ENCODE peak calls at places on chromosomes 4 and X, in four cellular contexts. One of them, this sample, is unnamed.

GRCh38 chr4:18021470-18021719 is 160 bp downstream of the LCORL start:
- DNase-seq in A673: no peak
- DNase-seq in Caco-2: no peak
- DNase-seq in mucosa of descending colon: no peak
- DNase-seq in this sample: no peak

GRCh38 chr4:188270273-188271069 is 131.2 kb downstream of the TRIML1 start:
- DNase-seq in Caco-2: no peak
- DNase-seq in A673: no peak
- DNase-seq in mucosa of descending colon: no peak
- DNase-seq in this sample: no peak

GRCh38 chrX:8306296-8306975 is 135.4 kb upstream of the VCX2 start:
- DNase-seq in Caco-2: no peak
- DNase-seq in mucosa of descending colon: no peak
- DNase-seq in A673: no peak
- DNase-seq in this sample: no peak

GRCh38 chr4:3202836-3203820 is 45.8 kb upstream of the MSANTD1 start:
- DNase-seq in mucosa of descending colon: no peak
- DNase-seq in A673: no peak
- DNase-seq in Caco-2: no peak
- DNase-seq in this sample: no peak

GRCh38 chrX:101462892-101463291 is 22.4 kb upstream of the ARMCX4 start:
- DNase-seq in Caco-2: peak
- DNase-seq in A673: peak
- DNase-seq in mucosa of descending colon: no peak
- DNase-seq in this sample: no peak

GRCh38 chr4:13903061-13903460 is 275.5 kb upstream of the BOD1L1 start:
- DNase-seq in A673: no peak
- DNase-seq in mucosa of descending colon: no peak
- DNase-seq in Caco-2: no peak
- DNase-seq in this sample: no peak

GRCh38 chr4:113575391-113575790 is 186.1 kb downstream of the CAMK2D start:
- DNase-seq in mucosa of descending colon: no peak
- DNase-seq in A673: no peak
- DNase-seq in Caco-2: no peak
- DNase-seq in this sample: no peak

GRCh38 chrX:13659057-13659456 is 6.1 kb downstream of the TCEANC start:
- DNase-seq in A673: no peak
- DNase-seq in Caco-2: no peak
- DNase-seq in mucosa of descending colon: no peak
- DNase-seq in this sample: no peak

GRCh38 chr4:57109847-57110634 is at the start of gene IGFBP7:
- DNase-seq in Caco-2: peak
- DNase-seq in A673: no peak
- DNase-seq in mucosa of descending colon: peak
- DNase-seq in this sample: no peak

GRCh38 chrX:17692709-17693346 is 44.5 kb upstream of the SCML1 start:
- DNase-seq in A673: peak
- DNase-seq in mucosa of descending colon: no peak
- DNase-seq in Caco-2: no peak
- DNase-seq in this sample: no peak

GRCh38 chrX:24241822-24242648 is 71.8 kb downstream of the SUPT20HL2 start:
- DNase-seq in Caco-2: peak
- DNase-seq in A673: peak
- DNase-seq in mucosa of descending colon: no peak
- DNase-seq in this sample: no peak

GRCh38 chr4:47032405-47033106 is 1.2 kb downstream of the GABRB1 start:
- DNase-seq in mucosa of descending colon: peak
- DNase-seq in A673: peak
- DNase-seq in Caco-2: peak
- DNase-seq in this sample: no peak

GRCh38 chr4:76214269-76214628 is 625 bp upstream of the SCARB2 start:
- DNase-seq in mucosa of descending colon: no peak
- DNase-seq in Caco-2: peak
- DNase-seq in A673: no peak
- DNase-seq in this sample: no peak

GRCh38 chrX:8025705-8026104 is 98.5 kb upstream of the PNPLA4 start:
- DNase-seq in A673: no peak
- DNase-seq in Caco-2: no peak
- DNase-seq in mucosa of descending colon: no peak
- DNase-seq in this sample: no peak

GRCh38 chr4:8819019-8819418 is 52.6 kb downstream of the HMX1 start:
- DNase-seq in mucosa of descending colon: no peak
- DNase-seq in Caco-2: no peak
- DNase-seq in A673: no peak
- DNase-seq in this sample: no peak

GRCh38 chr4:47383829-47384427 is 79.6 kb downstream of the COMMD8 start:
- DNase-seq in A673: peak
- DNase-seq in Caco-2: peak
- DNase-seq in mucosa of descending colon: no peak
- DNase-seq in this sample: no peak

GRCh38 chr4:150717952-150718351 is 136.0 kb downstream of the MAB21L2 start:
- DNase-seq in Caco-2: no peak
- DNase-seq in mucosa of descending colon: no peak
- DNase-seq in A673: no peak
- DNase-seq in this sample: no peak

GRCh38 chr4:150725957-150726523 is 144.1 kb downstream of the MAB21L2 start:
- DNase-seq in A673: no peak
- DNase-seq in mucosa of descending colon: no peak
- DNase-seq in Caco-2: no peak
- DNase-seq in this sample: no peak

GRCh38 chr4:150723727-150724411 is 141.9 kb downstream of the MAB21L2 start:
- DNase-seq in A673: no peak
- DNase-seq in mucosa of descending colon: peak
- DNase-seq in Caco-2: no peak
- DNase-seq in this sample: no peak

GRCh38 chr4:150720973-150721518 is 139.1 kb downstream of the MAB21L2 start:
- DNase-seq in Caco-2: no peak
- DNase-seq in A673: no peak
- DNase-seq in mucosa of descending colon: no peak
- DNase-seq in this sample: no peak

DNA sequence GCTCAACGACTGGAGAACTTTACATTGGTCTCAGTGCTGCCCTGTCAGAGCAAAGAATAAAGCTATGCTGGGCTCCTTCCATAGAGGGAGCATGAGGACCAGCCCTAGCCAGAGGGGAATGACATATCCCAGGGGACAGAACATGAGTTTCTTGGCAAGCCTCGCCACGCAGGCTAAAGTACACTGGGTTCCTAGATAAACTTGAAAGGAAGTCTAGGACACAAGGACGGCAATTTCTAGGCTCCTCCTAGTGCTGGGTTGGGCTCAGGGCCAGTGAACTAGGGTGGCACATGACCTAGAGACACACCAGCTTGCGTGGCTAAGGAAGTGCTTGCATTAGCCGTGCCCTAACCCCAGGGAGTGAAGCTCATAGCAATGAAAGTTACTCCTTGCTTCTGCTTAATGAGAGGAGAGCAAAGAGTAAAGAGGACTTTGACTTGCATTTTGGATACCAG is 141.0 kb downstream of the MAB21L2 start:
- DNase-seq in mucosa of descending colon: peak
- DNase-seq in A673: peak
- DNase-seq in Caco-2: peak
- DNase-seq in this sample: no peak
- TF ChIP-seq CTCF in mucosa of descending colon: peak
- TF ChIP-seq CTCF in A673: peak
- TF ChIP-seq CTCF in Caco-2: peak
- TF ChIP-seq CTCF in this sample: no peak

GRCh38 chr4:163107754-163108153 is 58.9 kb downstream of the NAF1 start:
- DNase-seq in A673: peak
- DNase-seq in mucosa of descending colon: no peak
- DNase-seq in Caco-2: peak
- DNase-seq in this sample: no peak
- TF ChIP-seq CTCF in A673: peak
- TF ChIP-seq CTCF in mucosa of descending colon: no peak
- TF ChIP-seq CTCF in Caco-2: no peak
- TF ChIP-seq CTCF in this sample: no peak

DNA sequence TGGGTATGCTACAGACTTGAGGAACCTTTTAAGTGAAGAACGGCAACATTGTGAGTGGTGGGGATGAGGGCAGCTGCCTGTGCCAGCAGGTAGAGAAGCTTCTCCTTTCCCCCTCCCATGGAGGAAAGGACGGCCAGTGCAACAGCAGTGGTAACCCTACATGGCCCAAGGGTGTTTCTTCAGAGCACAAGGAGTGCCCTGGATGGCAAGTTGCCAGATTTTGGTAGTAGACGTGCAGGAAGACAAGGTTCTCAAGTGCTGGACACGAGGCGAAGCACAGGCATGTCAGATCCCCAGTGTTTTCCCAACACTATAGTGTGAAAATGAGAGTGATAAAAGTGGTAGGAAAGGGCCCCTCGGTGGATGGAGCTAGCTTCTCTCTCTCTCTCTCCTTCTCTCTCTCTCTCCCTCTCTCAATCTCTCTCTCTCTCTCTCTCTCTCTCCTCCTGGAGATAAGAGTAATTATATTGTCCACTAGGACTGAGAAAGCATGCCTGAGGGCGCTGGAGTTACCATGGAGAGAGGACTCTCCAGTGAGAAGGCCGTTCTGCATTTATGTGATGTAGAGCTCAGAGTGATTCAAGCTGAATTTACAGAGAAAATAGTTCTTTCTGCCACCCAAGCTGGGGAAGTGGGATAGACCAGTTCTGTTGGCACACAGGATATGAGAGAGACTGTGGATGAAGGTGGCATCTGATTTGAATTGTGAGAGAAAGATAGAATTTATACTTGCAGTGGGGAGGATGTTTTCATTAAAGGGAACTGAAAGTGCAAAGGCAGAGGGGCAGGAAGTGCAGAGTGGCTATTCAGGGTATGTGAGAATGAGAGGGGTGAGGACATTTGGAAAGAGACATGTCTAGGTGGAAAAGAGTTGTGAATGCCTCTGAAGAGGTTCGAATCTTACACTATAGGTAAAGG is 25.6 kb upstream of the TRPC3 start:
- DNase-seq in Caco-2: peak
- DNase-seq in mucosa of descending colon: no peak
- DNase-seq in A673: no peak
- DNase-seq in this sample: no peak
- TF ChIP-seq CTCF in Caco-2: no peak
- TF ChIP-seq CTCF in mucosa of descending colon: no peak
- TF ChIP-seq CTCF in A673: no peak
- TF ChIP-seq CTCF in this sample: no peak

DNA sequence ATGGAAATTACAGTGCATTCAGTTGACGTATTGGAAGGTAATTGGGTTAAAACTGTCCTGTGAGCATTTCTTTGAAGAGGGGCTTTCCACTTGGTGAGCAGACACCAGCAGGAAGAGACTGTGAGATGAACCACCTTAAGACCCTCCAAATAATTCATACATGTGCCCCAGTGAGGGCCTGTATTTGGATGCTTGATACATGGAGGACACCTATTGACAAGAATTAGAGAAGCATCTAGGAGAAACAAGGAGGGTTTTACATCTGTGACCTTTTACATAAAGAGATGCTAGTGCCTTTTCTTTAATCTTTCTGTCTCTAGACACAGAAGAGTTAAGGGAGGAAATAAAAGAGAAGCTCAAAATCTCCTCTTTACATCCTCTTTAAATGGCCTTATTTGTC is 1115.3 kb upstream of the IGFBP7 start:
- DNase-seq in A673: no peak
- DNase-seq in Caco-2: no peak
- DNase-seq in mucosa of descending colon: no peak
- DNase-seq in this sample: no peak
- TF ChIP-seq CTCF in A673: no peak
- TF ChIP-seq CTCF in Caco-2: no peak
- TF ChIP-seq CTCF in mucosa of descending colon: no peak
- TF ChIP-seq CTCF in this sample: no peak

GRCh38 chr4:87839309-87839946 is 6.7 kb downstream of the MEPE start:
- DNase-seq in Caco-2: peak
- DNase-seq in A673: peak
- DNase-seq in mucosa of descending colon: no peak
- DNase-seq in this sample: no peak
- TF ChIP-seq CTCF in Caco-2: peak
- TF ChIP-seq CTCF in A673: peak
- TF ChIP-seq CTCF in mucosa of descending colon: peak
- TF ChIP-seq CTCF in this sample: peak

GRCh38 chr4:103478729-103479128 is 241.1 kb downstream of the TACR3 start:
- DNase-seq in A673: no peak
- DNase-seq in mucosa of descending colon: no peak
- DNase-seq in Caco-2: peak
- DNase-seq in this sample: no peak
- TF ChIP-seq CTCF in A673: peak
- TF ChIP-seq CTCF in mucosa of descending colon: no peak
- TF ChIP-seq CTCF in Caco-2: no peak
- TF ChIP-seq CTCF in this sample: no peak

DNA sequence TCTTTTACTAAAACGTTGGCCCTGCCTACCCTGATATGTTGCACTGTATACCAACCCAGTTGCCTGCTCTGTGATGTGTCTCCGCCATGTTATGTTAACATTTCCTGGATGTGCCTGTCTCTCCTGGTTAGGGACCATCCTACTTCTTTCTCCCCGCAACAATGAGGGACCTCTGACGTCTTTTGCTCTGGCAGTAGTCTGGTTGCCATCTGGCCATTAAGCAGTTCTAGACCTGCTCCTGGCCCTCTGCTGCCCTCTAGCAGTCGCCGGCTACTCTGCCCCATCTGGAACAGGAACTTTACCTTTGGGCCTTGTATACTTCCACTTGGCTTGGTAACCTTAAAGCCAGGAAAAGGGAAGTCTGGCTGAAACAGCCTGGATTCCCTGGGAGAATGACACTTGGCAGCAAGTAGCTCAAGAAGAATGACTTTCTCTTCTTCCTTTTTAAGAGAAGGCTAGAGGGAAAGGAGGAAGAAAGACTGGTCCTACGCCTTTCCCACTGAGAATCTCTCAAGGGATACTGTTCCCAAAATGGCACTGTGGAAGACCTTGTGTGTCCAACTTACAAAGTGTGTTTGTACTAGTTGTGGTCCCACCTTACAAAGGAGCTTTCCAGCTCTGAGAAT is 63.5 kb downstream of the GPC3 start:
- DNase-seq in mucosa of descending colon: peak
- DNase-seq in Caco-2: peak
- DNase-seq in A673: peak
- DNase-seq in this sample: no peak
- TF ChIP-seq CTCF in mucosa of descending colon: peak
- TF ChIP-seq CTCF in Caco-2: peak
- TF ChIP-seq CTCF in A673: peak
- TF ChIP-seq CTCF in this sample: peak

GRCh38 chrX:45849261-45849660 is 648.6 kb upstream of the DIPK2B start:
- DNase-seq in A673: peak
- DNase-seq in mucosa of descending colon: no peak
- DNase-seq in Caco-2: peak
- DNase-seq in this sample: no peak
- TF ChIP-seq CTCF in A673: peak
- TF ChIP-seq CTCF in mucosa of descending colon: no peak
- TF ChIP-seq CTCF in Caco-2: peak
- TF ChIP-seq CTCF in this sample: peak

DNA sequence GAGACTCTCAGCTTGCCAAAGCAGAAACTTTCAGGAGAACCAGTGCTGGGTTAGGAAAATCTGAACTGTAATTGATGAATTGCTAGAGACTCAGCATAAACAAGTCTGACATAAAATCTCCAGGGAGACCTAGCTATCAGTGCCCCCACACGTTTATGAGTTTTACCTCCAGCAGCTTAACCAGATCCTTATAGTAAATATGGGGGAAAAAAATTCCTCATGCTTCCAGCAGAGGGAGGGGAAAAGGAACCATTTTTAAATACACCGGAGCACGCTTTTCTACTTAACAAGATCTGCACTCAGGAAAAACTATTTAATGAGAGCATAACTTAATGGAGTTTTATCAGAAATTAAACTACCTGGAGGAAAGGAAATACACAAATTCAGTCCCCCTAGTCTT is 1040.7 kb upstream of the INTU start:
- DNase-seq in Caco-2: no peak
- DNase-seq in mucosa of descending colon: no peak
- DNase-seq in A673: peak
- DNase-seq in this sample: no peak
- TF ChIP-seq CTCF in Caco-2: peak
- TF ChIP-seq CTCF in mucosa of descending colon: no peak
- TF ChIP-seq CTCF in A673: peak
- TF ChIP-seq CTCF in this sample: peak